ENCODE peak calls at places on chromosomes 6 and 20, in five cellular contexts. T is MM.1S, K is RWPE1, B is WTC11, X is SW480. Q is an unnamed sample.

GRCh38 chr6:113352029-113352801 is 504.9 kb upstream of the MARCKS start:
- DNase-seq in B (no peak), X (peak), K (peak), T (no peak), Q (peak)

GRCh38 chr20:4574356-4574690 is 147.4 kb upstream of the PRND start:
- DNase-seq in B (no peak), T (no peak), K (no peak), X (no peak), Q (no peak)

GRCh38 chr6:13089296-13089994 is 238.9 kb downstream of the TBC1D7 start:
- DNase-seq in X (no peak), B (no peak), T (no peak), K (no peak), Q (no peak)

GRCh38 chr6:26199057-26199772 is 112.0 kb downstream of the HFE start:
- DNase-seq in K (peak), X (peak), B (peak), T (peak), Q (peak)

GRCh38 chr20:49483018-49483705 is 694 bp upstream of the KCNB1 start:
- DNase-seq in B (peak), T (no peak), K (no peak), X (no peak), Q (no peak)

GRCh38 chr6:7974932-7975763 is 64.6 kb upstream of the TXNDC5 start:
- DNase-seq in K (peak), B (no peak), T (no peak), X (peak), Q (peak)

GRCh38 chr6:44869321-44869897 is 458.7 kb upstream of the RUNX2 start:
- DNase-seq in B (no peak), T (no peak), X (no peak), K (no peak), Q (no peak)

GRCh38 chr6:106536863-106537262 is 92.4 kb downstream of the RTN4IP1 start:
- DNase-seq in K (no peak), X (no peak), T (no peak), B (no peak), Q (no peak)

GRCh38 chr6:8420031-8420588 is 15.2 kb downstream of the SLC35B3 start:
- DNase-seq in X (no peak), B (no peak), K (no peak), T (no peak), Q (no peak)

GRCh38 chr20:36465109-36466080 is 75.9 kb upstream of the MYL9 start:
- DNase-seq in K (peak), X (peak), T (peak), B (no peak), Q (no peak)

GRCh38 chr20:41643504-41643938 is 25.3 kb upstream of the CHD6 start:
- DNase-seq in T (no peak), B (no peak), X (peak), K (peak), Q (peak)

GRCh38 chr6:144675231-144675861 is 390.2 kb downstream of the UTRN start:
- DNase-seq in T (peak), B (no peak), K (no peak), X (no peak), Q (peak)

GRCh38 chr6:2193931-2194330 is 51.5 kb downstream of the GMDS start:
- DNase-seq in X (no peak), T (no peak), K (no peak), B (no peak), Q (no peak)

GRCh38 chr6:81969011-81969410 is 216.5 kb upstream of the TENT5A start:
- DNase-seq in B (no peak), T (no peak), K (no peak), X (no peak), Q (no peak)

GRCh38 chr6:112357801-112358200 is 10.7 kb downstream of the RFPL4B start:
- DNase-seq in B (no peak), K (no peak), X (no peak), T (no peak), Q (no peak)

GRCh38 chr6:84415068-84415467 is 187.6 kb upstream of the CEP162 start:
- DNase-seq in B (no peak), X (no peak), K (no peak), T (no peak), Q (no peak)

GRCh38 chr6:30013296-30013922 is 47.7 kb upstream of the POLR1H start:
- DNase-seq in X (no peak), B (peak), T (no peak), K (peak), Q (peak)

Q was measured in HT-29.